ENCODE peak calls at places on chromosomes 16 and 17, in four cellular contexts. U is K562, L is HCT116, A is GM12878. I is an unnamed sample.

GRCh38 chr17:13601776-13602551 is at the start of gene HS3ST3A1:
- DNase-seq in U (peak; percentile 80), L (no peak), A (no peak), I (peak; percentile 89)

GRCh38 chr17:7857724-7858486 is at the start of gene CYB5D1:
- DNase-seq in U (peak; percentile 69), L (peak; percentile 94), A (no peak), I (peak; percentile 91)

GRCh38 chr17:44004761-44005526 is 522 bp downstream of the NAGS start:
- DNase-seq in U (no peak), L (no peak), A (no peak), I (no peak)

GRCh38 chr16:55913717-55914116 is 38.5 kb upstream of the CES5A start:
- DNase-seq in U (no peak), L (no peak), A (no peak), I (no peak)

GRCh38 chr16:55502801-55503366 is 6.0 kb upstream of the LPCAT2 start:
- DNase-seq in U (peak; percentile 3), L (peak; percentile 40), A (no peak), I (no peak)

GRCh38 chr17:29445844-29446243 is 55.7 kb downstream of the TAOK1 start:
- DNase-seq in U (no peak), L (no peak), A (no peak), I (no peak)

GRCh38 chr17:21452377-21453143 is 76.4 kb downstream of the KCNJ12 start:
- DNase-seq in U (no peak), L (peak; percentile 33), A (no peak), I (peak; percentile 69)

GRCh38 chr16:64615647-64616280 is 506.1 kb downstream of the CDH11 start:
- DNase-seq in U (no peak), L (no peak), A (no peak), I (peak; percentile 19)

GRCh38 chr16:68444058-68444657 is 4.2 kb downstream of the SMPD3 start:
- DNase-seq in U (peak; percentile 20), L (no peak), A (no peak), I (peak; percentile 77)

GRCh38 chr17:1999557-2000251 is 25.4 kb downstream of the RTN4RL1 start:
- DNase-seq in U (no peak), L (no peak), A (no peak), I (no peak)

GRCh38 chr17:31093866-31094599 is 744 bp upstream of the NF1 start:
- DNase-seq in U (no peak), L (no peak), A (no peak), I (no peak)

GRCh38 chr16:19691161-19691850 is 26.7 kb downstream of the KNOP1 start:
- DNase-seq in U (no peak), L (no peak), A (no peak), I (no peak)

GRCh38 chr17:61202564-61202963 is 197.1 kb upstream of the TBX2 start:
- DNase-seq in U (no peak), L (no peak), A (no peak), I (no peak)

DNA sequence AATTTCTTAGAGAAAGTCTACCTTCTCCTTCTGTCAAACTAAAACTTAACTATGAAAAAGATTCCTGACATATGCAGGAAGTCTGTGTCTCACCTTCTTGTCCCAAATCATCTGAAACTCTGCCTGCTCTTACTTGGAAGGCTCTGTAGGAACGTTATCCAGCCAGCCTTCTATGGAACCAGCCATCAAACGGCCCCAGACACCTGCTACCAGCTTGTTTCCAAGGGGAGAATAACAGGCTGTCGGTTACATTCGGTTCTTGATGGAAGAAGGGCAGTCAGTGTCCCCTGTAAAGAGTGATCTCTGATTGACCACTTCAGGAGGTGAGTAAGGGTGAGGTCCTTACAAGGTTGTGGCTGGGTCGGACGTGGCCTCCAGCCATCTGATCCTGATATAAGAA is 1.7 kb downstream of the ADAMTS18 start:
- DNase-seq in U (no peak), L (no peak), A (no peak), I (no peak)
- TF ChIP-seq EGR1 in U (no peak), L (no peak), A (no peak), I (no peak)

GRCh38 chr17:77107506-77108433 is 33.0 kb upstream of the SEC14L1 start:
- DNase-seq in U (peak; percentile 56), L (no peak), A (peak; percentile 94), I (no peak)

GRCh38 chr17:77110006-77110374 is 30.8 kb upstream of the SEC14L1 start:
- DNase-seq in U (no peak), L (no peak), A (peak; percentile 60), I (no peak)

GRCh38 chr17:77105706-77106105 is 35.1 kb upstream of the SEC14L1 start:
- DNase-seq in U (peak; percentile 45), L (no peak), A (no peak), I (no peak)

GRCh38 chr17:77109159-77110005 is 31.4 kb upstream of the SEC14L1 start:
- DNase-seq in U (no peak), L (no peak), A (no peak), I (no peak)

DNA sequence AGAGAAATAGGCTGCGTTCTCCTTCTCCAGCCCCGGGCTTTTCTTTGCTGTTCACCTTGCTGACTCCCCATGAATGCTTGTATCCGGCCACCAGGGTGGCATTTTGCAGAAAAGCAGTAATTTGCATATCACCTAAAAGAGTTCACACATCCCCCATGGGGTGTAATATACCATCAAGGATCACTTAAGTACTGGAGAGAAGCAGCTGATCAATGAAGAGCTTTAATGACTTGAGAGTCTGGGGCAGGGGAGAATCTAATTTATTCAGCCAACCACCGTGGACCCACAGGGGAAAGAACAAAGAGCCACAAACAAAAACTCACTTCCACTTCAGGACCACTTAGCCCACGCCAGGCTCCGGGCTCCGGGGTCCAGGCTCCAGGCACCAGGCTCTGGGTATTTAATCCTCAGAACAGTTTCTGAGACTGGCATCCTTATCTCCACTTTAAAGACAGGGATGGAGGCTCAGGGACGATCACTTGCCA is 33.9 kb upstream of the SEC14L1 start:
- DNase-seq in U (no peak), L (no peak), A (peak; percentile 64), I (no peak)
- TF ChIP-seq EGR1 in U (no peak), L (no peak), A (no peak), I (no peak)

GRCh38 chr17:35981908-35982330 is 622 bp upstream of the CCL16 start:
- DNase-seq in U (no peak), L (no peak), A (no peak), I (no peak)
- TF ChIP-seq EGR1 in U (no peak), L (no peak), A (no peak), I (no peak)

GRCh38 chr16:67243481-67243880 is 3.8 kb downstream of the FHOD1 start:
- DNase-seq in U (no peak), L (no peak), A (no peak), I (no peak)

GRCh38 chr16:67242138-67242730 is 5.0 kb downstream of the FHOD1 start:
- DNase-seq in U (no peak), L (no peak), A (no peak), I (no peak)

GRCh38 chr16:67240506-67240905 is 6.8 kb downstream of the FHOD1 start:
- DNase-seq in U (no peak), L (no peak), A (no peak), I (no peak)

GRCh38 chr16:67238806-67239470 is 8.3 kb downstream of the FHOD1 start:
- DNase-seq in U (no peak), L (no peak), A (no peak), I (no peak)

GRCh38 chr16:67241008-67241900 is 6.0 kb downstream of the FHOD1 start:
- DNase-seq in U (peak; percentile 78), L (no peak), A (no peak), I (no peak)
- TF ChIP-seq EGR1 in U (peak; percentile 89), L (no peak), A (no peak), I (no peak)

DNA sequence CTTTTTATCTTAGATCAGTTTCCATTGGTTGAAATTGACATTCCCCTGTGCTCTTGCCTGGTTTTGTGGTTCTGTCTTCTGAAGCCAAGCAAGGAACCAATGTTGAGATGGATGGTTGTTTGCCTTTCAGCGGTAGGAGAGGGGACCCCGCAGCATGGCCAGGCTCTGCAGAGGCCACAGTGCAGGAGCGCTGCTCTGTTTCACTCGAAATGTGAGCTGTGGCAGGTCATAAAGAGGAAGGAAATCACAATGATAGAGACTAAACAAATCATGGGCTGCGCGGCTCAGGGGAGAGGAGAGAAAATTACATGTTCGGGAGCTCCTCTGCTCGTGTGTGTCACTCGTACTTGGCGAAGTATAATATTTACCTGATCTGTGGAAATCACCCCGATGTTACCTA is 148.2 kb downstream of the SNX29 start:
- DNase-seq in U (no peak), L (no peak), A (no peak), I (no peak)
- TF ChIP-seq EGR1 in U (no peak), L (no peak), A (no peak), I (no peak)

GRCh38 chr16:85717393-85718152 is 28.8 kb upstream of the GINS2 start:
- DNase-seq in U (peak; percentile 76), L (peak; percentile 49), A (no peak), I (peak; percentile 84)
- TF ChIP-seq EGR1 in U (no peak), L (no peak), A (no peak), I (no peak)

DNA sequence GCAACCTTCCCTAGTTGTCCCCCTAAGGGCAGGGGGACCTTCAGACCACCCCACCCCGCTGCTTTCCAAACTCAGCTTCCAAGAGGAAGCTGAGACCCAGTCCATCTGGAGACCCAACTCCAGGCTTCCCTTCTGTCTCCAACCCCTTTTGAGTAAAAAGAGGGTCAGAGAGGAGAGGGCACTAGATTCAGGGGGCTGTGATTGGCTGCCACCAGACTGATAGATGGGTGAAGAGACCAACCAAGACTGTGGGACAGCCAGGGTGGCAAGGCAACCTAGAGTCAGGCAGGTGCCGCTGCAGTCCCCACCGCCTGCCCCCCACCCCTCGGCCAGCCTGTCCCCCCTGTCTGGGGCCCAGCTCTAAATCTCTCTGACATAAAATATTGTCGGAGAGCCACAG is 92.5 kb downstream of the SDK2 start:
- DNase-seq in U (no peak), L (peak; percentile 7), A (no peak), I (no peak)
- TF ChIP-seq EGR1 in U (no peak), L (no peak), A (no peak), I (no peak)

DNA sequence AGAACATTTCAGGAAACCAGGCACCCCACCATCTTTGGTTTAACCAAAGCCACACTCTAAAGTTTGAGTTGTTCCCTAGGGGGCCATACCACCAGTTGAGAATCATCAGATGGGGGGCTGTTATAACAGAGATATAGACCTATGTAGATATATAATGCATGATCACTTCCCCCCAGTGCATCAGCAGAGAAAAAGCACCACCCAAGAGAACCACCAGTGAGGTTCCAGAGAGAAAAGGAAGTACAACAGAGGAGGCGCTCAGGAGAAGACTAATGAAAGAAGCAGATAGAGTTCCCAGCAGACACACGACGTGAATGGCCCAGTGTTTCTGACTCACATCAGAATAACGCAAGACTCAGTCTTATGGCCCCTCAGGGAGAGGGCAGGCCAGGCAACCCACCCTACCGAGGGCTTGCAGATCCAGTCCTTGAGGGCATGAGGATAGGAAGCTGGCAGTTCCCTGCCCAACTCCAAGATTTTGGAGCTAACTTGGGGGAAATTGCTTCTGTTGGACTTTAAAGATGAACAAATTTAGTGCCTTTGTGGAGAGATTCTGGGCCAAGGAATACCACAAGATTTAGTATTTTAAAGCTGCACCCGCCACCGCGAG is 53.3 kb downstream of the AIPL1 start:
- DNase-seq in U (no peak), L (no peak), A (no peak), I (no peak)
- TF ChIP-seq EGR1 in U (no peak), L (no peak), A (no peak), I (no peak)

DNA sequence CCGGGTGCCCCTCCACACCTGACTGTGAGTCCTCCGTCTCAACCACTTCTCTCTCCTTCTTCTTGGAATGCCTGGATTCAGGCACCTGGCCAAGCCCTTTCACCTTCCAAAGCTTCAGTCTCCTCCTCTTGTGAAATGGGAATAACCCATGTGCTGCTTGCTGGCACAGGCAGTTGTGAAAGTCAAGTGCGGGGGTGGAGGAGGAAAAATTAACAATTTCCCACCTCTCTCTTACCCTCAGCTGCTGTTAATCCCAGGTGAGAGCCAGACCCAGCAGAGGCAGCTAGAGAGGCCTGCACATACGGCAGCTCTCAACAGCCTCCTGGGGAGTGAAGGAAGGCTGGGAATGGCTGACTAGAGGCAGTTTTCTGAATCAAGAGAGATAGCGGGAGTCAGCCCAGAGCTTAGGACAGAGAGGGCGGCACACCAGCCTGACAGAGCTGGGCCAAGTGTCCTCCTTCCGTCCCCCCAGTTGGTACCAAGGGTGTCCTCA is 77.9 kb upstream of the LGALS9 start:
- DNase-seq in U (no peak), L (no peak), A (no peak), I (no peak)
- TF ChIP-seq EGR1 in U (no peak), L (peak; percentile 72), A (no peak), I (no peak)